ENCODE peak calls at places on chromosomes 11 and 22, in five cellular contexts. M, P, G, X and J are unnamed samples.

GRCh38 chr11:114262681-114263509 is 33.3 kb upstream of the NNMT start:
- DNase-seq in M (no peak), P (no peak), G (peak), X (no peak), J (peak)

GRCh38 chr22:49607821-49608220 is 219.9 kb downstream of the BRD1 start:
- DNase-seq in M (no peak), P (no peak), G (no peak), X (no peak), J (no peak)

GRCh38 chr11:134503104-134503503 is 91.1 kb upstream of the B3GAT1 start:
- DNase-seq in M (no peak), P (no peak), G (no peak), X (no peak), J (no peak)

GRCh38 chr22:50482107-50483074 is 1.0 kb downstream of the ADM2 start:
- DNase-seq in M (no peak), P (no peak), G (no peak), X (no peak), J (no peak)

GRCh38 chr11:2306971-2307732 is 5.3 kb downstream of the TSPAN32 start:
- DNase-seq in M (peak), P (no peak), G (no peak), X (no peak), J (no peak)

GRCh38 chr22:32815943-32816342 is 14.4 kb downstream of the TIMP3 start:
- DNase-seq in M (no peak), P (no peak), G (no peak), X (no peak), J (no peak)

GRCh38 chr11:86923993-86924766 is 31.0 kb downstream of the FZD4 start:
- DNase-seq in M (no peak), P (peak), G (no peak), X (no peak), J (no peak)

GRCh38 chr11:76700177-76701100 is 29.9 kb upstream of the LRRC32 start:
- DNase-seq in M (no peak), P (no peak), G (peak), X (no peak), J (no peak)

GRCh38 chr11:73961321-73961720 is 10.5 kb downstream of the DNAJB13 start:
- DNase-seq in M (peak), P (no peak), G (no peak), X (no peak), J (no peak)

GRCh38 chr11:10623797-10624761 is 55.6 kb upstream of the LYVE1 start:
- DNase-seq in M (no peak), P (no peak), G (peak), X (no peak), J (peak)

GRCh38 chr22:40512426-40513136 is 123.9 kb downstream of the MRTFA start:
- DNase-seq in M (no peak), P (no peak), G (no peak), X (no peak), J (no peak)

GRCh38 chr11:8963569-8964323 is 496 bp downstream of the TMEM9B start:
- DNase-seq in M (peak), P (no peak), G (no peak), X (peak), J (peak)

GRCh38 chr11:461626-462025 is 11.5 kb downstream of the PTDSS2 start:
- DNase-seq in M (no peak), P (no peak), G (no peak), X (no peak), J (no peak)

GRCh38 chr11:17572791-17573460 is 25.9 kb downstream of the OTOG start:
- DNase-seq in M (peak), P (no peak), G (no peak), X (no peak), J (no peak)

GRCh38 chr11:773425-773824 is 3.9 kb downstream of the GATD1 start:
- DNase-seq in M (no peak), P (no peak), G (no peak), X (no peak), J (no peak)

GRCh38 chr11:129006161-129006560 is 63.5 kb upstream of the TP53AIP1 start:
- DNase-seq in M (no peak), P (no peak), G (no peak), X (no peak), J (no peak)

GRCh38 chr11:9060700-9061111 is 30.7 kb downstream of the SCUBE2 start:
- DNase-seq in M (no peak), P (peak), G (peak), X (peak), J (no peak)

GRCh38 chr11:28767574-28767973 is 659.4 kb downstream of the METTL15 start:
- DNase-seq in M (no peak), P (no peak), G (no peak), X (no peak), J (no peak)

GRCh38 chr22:41828516-41828915 is 4.4 kb upstream of the SREBF2 start:
- DNase-seq in M (no peak), P (no peak), G (no peak), X (no peak), J (no peak)

GRCh38 chr22:39350803-39351688 is 1.3 kb downstream of the SYNGR1 start:
- DNase-seq in M (no peak), P (no peak), G (no peak), X (no peak), J (no peak)

GRCh38 chr22:49671331-49672012 is 156.2 kb downstream of the BRD1 start:
- DNase-seq in M (no peak), P (no peak), G (no peak), X (no peak), J (no peak)

GRCh38 chr22:37079668-37080171 is 28.2 kb downstream of the KCTD17 start:
- DNase-seq in M (peak), P (no peak), G (no peak), X (peak), J (no peak)

GRCh38 chr11:3836903-3837302 is 3.9 kb downstream of the RHOG start:
- DNase-seq in M (peak), P (no peak), G (no peak), X (no peak), J (no peak)